ENCODE peak calls at places on chromosome 20, in five cellular contexts. X is RWPE2, S is hepatocyte, Y is HFF-Myc, C is AG04449. P is an unnamed sample.

GRCh38 chr20:19828233-19828632 is 70.2 kb downstream of the RIN2 start:
- DNase-seq in X (no peak), S (peak), Y (no peak), C (no peak), P (no peak)

GRCh38 chr20:41072919-41073318 is 44.3 kb downstream of the TOP1 start:
- DNase-seq in X (no peak), S (no peak), Y (no peak), C (no peak), P (no peak)

GRCh38 chr20:48788486-48789072 is 39.2 kb downstream of the PREX1 start:
- DNase-seq in X (no peak), S (no peak), Y (no peak), C (no peak), P (no peak)

GRCh38 chr20:3839328-3839727 is 7.3 kb upstream of the MAVS start:
- DNase-seq in X (no peak), S (no peak), Y (no peak), C (no peak), P (no peak)

GRCh38 chr20:9912858-9913434 is 74.1 kb upstream of the PAK5 start:
- DNase-seq in X (no peak), S (peak), Y (peak), C (peak), P (peak)

GRCh38 chr20:52631469-52631868 is 340.7 kb upstream of the TSHZ2 start:
- DNase-seq in X (no peak), S (no peak), Y (no peak), C (no peak), P (no peak)

GRCh38 chr20:37558306-37558705 is 30.6 kb upstream of the BLCAP start:
- DNase-seq in X (peak), S (no peak), Y (no peak), C (no peak), P (no peak)

GRCh38 chr20:57264151-57264792 is 2.2 kb downstream of the BMP7 start:
- DNase-seq in X (no peak), S (peak), Y (no peak), C (no peak), P (no peak)

GRCh38 chr20:4808872-4809271 is 87.2 kb downstream of the PRND start:
- DNase-seq in X (no peak), S (no peak), Y (no peak), C (no peak), P (no peak)

GRCh38 chr20:23320317-23320716 is 30.3 kb upstream of the NXT1 start:
- DNase-seq in X (no peak), S (peak), Y (peak), C (no peak), P (no peak)

GRCh38 chr20:3239026-3239866 is at the start of gene SLC4A11:
- DNase-seq in X (peak), S (peak), Y (no peak), C (no peak), P (no peak)

GRCh38 chr20:11229772-11230171 is 556.0 kb upstream of the JAG1 start:
- DNase-seq in X (no peak), S (peak), Y (peak), C (peak), P (peak)

GRCh38 chr20:57165427-57166004 is 100.9 kb downstream of the BMP7 start:
- DNase-seq in X (peak), S (no peak), Y (no peak), C (no peak), P (no peak)

GRCh38 chr20:57561356-57562279 is 708 bp downstream of the PCK1 start:
- DNase-seq in X (peak), S (no peak), Y (no peak), C (no peak), P (no peak)

GRCh38 chr20:57008217-57008616 is 258.2 kb downstream of the BMP7 start:
- DNase-seq in X (no peak), S (no peak), Y (no peak), C (no peak), P (no peak)

GRCh38 chr20:32336918-32337347 is 21.2 kb upstream of the ASXL1 start:
- DNase-seq in X (peak), S (peak), Y (no peak), C (no peak), P (no peak)

GRCh38 chr20:63947638-63948456 is 8.4 kb downstream of the UCKL1 start:
- DNase-seq in X (peak), S (no peak), Y (no peak), C (no peak), P (no peak)

GRCh38 chr20:56359212-56360132 is 698 bp downstream of the FAM210B start:
- DNase-seq in X (peak), S (peak), Y (no peak), C (peak), P (no peak)

GRCh38 chr20:1371235-1371782 is 21.5 kb downstream of the FKBP1A start:
- DNase-seq in X (no peak), S (no peak), Y (no peak), C (no peak), P (no peak)

GRCh38 chr20:51958636-51959542 is 156.6 kb upstream of the SALL4 start:
- DNase-seq in X (no peak), S (no peak), Y (no peak), C (no peak), P (no peak)

GRCh38 chr20:43188861-43189613 is 669 bp downstream of the PTPRT start:
- DNase-seq in X (no peak), S (no peak), Y (no peak), C (no peak), P (no peak)

GRCh38 chr20:43731469-43731868 is 4.7 kb upstream of the GTSF1L start:
- DNase-seq in X (no peak), S (no peak), Y (no peak), C (no peak), P (no peak)

GRCh38 chr20:56924976-56925695 is 296.0 kb downstream of the TFAP2C start:
- DNase-seq in X (no peak), S (peak), Y (no peak), C (no peak), P (no peak)

GRCh38 chr20:36936341-36936740 is 15.2 kb downstream of the SAMHD1 start:
- DNase-seq in X (no peak), S (no peak), Y (no peak), C (no peak), P (no peak)

GRCh38 chr20:58714340-58714922 is 21.8 kb downstream of the NPEPL1 start:
- DNase-seq in X (peak), S (peak), Y (no peak), C (no peak), P (no peak)

GRCh38 chr20:44020406-44021148 is 105.9 kb downstream of the TOX2 start:
- DNase-seq in X (peak), S (no peak), Y (no peak), C (no peak), P (no peak)

GRCh38 chr20:21548390-21549035 is 34.6 kb upstream of the NKX2-2 start:
- DNase-seq in X (no peak), S (no peak), Y (no peak), C (no peak), P (no peak)

GRCh38 chr20:36491901-36492617 is 49.3 kb upstream of the MYL9 start:
- DNase-seq in X (peak), S (peak), Y (no peak), C (no peak), P (no peak)

GRCh38 chr20:48259456-48259855 is 474.2 kb upstream of the SULF2 start:
- DNase-seq in X (peak), S (no peak), Y (no peak), C (no peak), P (no peak)

GRCh38 chr20:23115823-23116222 is 29.7 kb upstream of the CD93 start:
- DNase-seq in X (no peak), S (no peak), Y (no peak), C (no peak), P (no peak)

GRCh38 chr20:50248104-50248631 is 57.5 kb downstream of the CEBPB start:
- DNase-seq in X (no peak), S (no peak), Y (no peak), C (no peak), P (no peak)

GRCh38 chr20:32040142-32040953 is 11.7 kb upstream of the HCK start:
- DNase-seq in X (peak), S (no peak), Y (no peak), C (no peak), P (no peak)

GRCh38 chr20:420721-421574 is 12.8 kb downstream of the RBCK1 start:
- DNase-seq in X (no peak), S (no peak), Y (no peak), C (no peak), P (no peak)

GRCh38 chr20:3560578-3560977 is 89.8 kb downstream of the ATRN start:
- DNase-seq in X (no peak), S (no peak), Y (no peak), C (no peak), P (no peak)

GRCh38 chr20:57667924-57668782 is 41.7 kb downstream of the PMEPA1 start:
- DNase-seq in X (no peak), S (no peak), Y (no peak), C (no peak), P (no peak)

GRCh38 chr20:33992145-33992922 is 1.4 kb upstream of the RALY start:
- DNase-seq in X (no peak), S (no peak), Y (no peak), C (no peak), P (peak)

GRCh38 chr20:56542489-56543020 is 9.5 kb downstream of the FAM209B start:
- DNase-seq in X (no peak), S (no peak), Y (no peak), C (no peak), P (no peak)

GRCh38 chr20:50274570-50275430 is 84.2 kb downstream of the CEBPB start:
- DNase-seq in X (peak), S (no peak), Y (no peak), C (no peak), P (no peak)

GRCh38 chr20:58006346-58007316 is 221.8 kb downstream of the ANKRD60 start:
- DNase-seq in X (peak), S (no peak), Y (no peak), C (no peak), P (no peak)

GRCh38 chr20:61278296-61278695 is 26.2 kb downstream of the CDH4 start:
- DNase-seq in X (no peak), S (no peak), Y (no peak), C (no peak), P (no peak)

GRCh38 chr20:61271273-61272221 is 19.5 kb downstream of the CDH4 start:
- DNase-seq in X (no peak), S (peak), Y (no peak), C (no peak), P (no peak)

GRCh38 chr20:61279621-61280150 is 27.6 kb downstream of the CDH4 start:
- DNase-seq in X (no peak), S (no peak), Y (no peak), C (no peak), P (no peak)

GRCh38 chr20:61274326-61274725 is 22.3 kb downstream of the CDH4 start:
- DNase-seq in X (no peak), S (no peak), Y (no peak), C (no peak), P (no peak)
- H3K4me3 ChIP-seq in X (no peak), S (no peak), Y (no peak), C (no peak), P (no peak)

GRCh38 chr20:46087161-46087560 is 2.6 kb downstream of the NCOA5 start:
- DNase-seq in X (no peak), S (no peak), Y (no peak), C (no peak), P (no peak)
- TF ChIP-seq CTCF in X (peak), S (peak), Y (no peak), C (no peak), P (peak)

GRCh38 chr20:46099491-46100287 is 9.9 kb upstream of the NCOA5 start:
- DNase-seq in X (no peak), S (no peak), Y (no peak), C (no peak), P (no peak)
- H3K4me3 ChIP-seq in X (no peak), S (no peak), Y (no peak), C (no peak), P (no peak)

DNA sequence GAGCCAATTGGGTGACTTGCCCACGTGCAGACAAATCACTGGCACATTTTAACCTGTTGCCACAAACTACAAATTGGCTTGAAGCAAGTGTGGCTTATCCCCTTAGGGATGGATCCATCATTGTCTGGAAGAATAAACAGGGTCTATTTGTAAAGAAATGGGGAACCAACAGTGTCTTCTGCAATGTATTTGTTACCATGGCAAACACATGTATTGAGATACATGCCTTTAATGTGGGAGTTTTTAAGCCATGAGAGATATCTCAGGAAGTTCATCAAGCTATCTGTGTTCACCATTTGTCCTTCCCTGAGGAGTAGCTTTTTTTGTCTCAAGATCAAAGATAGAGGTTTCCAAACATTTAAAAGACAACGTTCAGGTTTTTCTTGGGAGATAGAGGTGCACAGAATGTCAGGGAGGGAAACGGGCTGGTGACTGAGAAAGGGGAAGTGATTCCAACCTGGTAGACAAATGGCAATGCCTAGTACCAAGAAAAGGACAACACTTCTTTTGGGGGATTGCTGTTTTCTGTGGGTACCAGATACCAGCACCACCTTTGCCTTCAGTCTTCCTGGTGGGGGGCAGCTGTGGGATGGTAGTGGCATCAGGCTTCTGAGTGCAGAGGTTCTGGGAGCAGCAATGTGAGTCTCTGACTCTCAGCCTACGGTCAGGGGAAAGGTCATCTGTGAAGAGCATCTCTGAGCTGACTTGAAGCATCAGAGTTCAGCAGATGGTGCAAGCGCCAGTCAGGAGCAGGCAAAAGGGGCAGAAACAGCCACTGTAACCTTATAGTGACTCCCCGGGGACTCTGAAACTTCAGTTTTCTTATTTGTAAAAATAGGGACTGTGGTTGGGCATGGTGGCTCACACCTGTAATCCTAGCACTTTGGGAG is 20.1 kb upstream of the BCAS1 start:
- DNase-seq in X (no peak), S (no peak), Y (no peak), C (no peak), P (no peak)
- TF ChIP-seq CTCF in X (no peak), S (no peak), Y (no peak), C (no peak), P (no peak)

P was measured in retinal pigment epithelial cell.